ENCODE peak calls at places on chromosomes 16 and 17, in four cellular contexts. S is neural progenitor cell, T is prostate gland, Z is breast epithelium. C is an unnamed sample.
A peak's percentile ranks its signal among the peaks of the same experiment; 100 is the strongest.

GRCh38 chr17:28547623-28548416 is 4.6 kb downstream of the UNC119 start:
- DNase-seq in S (peak; percentile 85), T (peak; percentile 47), Z (peak; percentile 60), C (peak; percentile 82)

GRCh38 chr16:13519871-13520270 is 400.1 kb upstream of the ERCC4 start:
- DNase-seq in S (no peak), T (no peak), Z (no peak), C (peak; percentile 10)

GRCh38 chr17:75365931-75366275 is 39.6 kb downstream of the GRB2 start:
- DNase-seq in S (no peak), Z (no peak), T (no peak), C (no peak)

GRCh38 chr16:26983426-26983825 is 83.3 kb upstream of the C16orf82 start:
- DNase-seq in S (no peak), Z (no peak), T (no peak), C (no peak)

GRCh38 chr17:65467156-65467555 is 94.3 kb downstream of the AXIN2 start:
- DNase-seq in T (no peak), S (peak; percentile 49), Z (no peak), C (no peak)

GRCh38 chr16:73713301-73713700 is 583.3 kb upstream of the PSMD7 start:
- DNase-seq in S (no peak), T (no peak), Z (no peak), C (no peak)

GRCh38 chr17:45364531-45365390 is 47.9 kb upstream of the MAP3K14 start:
- DNase-seq in T (no peak), S (peak; percentile 66), Z (no peak), C (no peak)

GRCh38 chr16:67156146-67156844 is 3.4 kb downstream of the TRADD start:
- DNase-seq in Z (no peak), T (no peak), S (no peak), C (no peak)

GRCh38 chr17:72710834-72711233 is 381.7 kb downstream of the SLC39A11 start:
- DNase-seq in Z (no peak), T (no peak), S (no peak), C (no peak)

GRCh38 chr17:45431531-45432404 is 902 bp downstream of the ARHGAP27 start:
- DNase-seq in T (peak; percentile 91), S (peak; percentile 93), Z (peak; percentile 78), C (peak; percentile 76)

GRCh38 chr16:24009060-24009459 is 173.3 kb downstream of the PRKCB start:
- DNase-seq in S (no peak), T (no peak), Z (no peak), C (no peak)

GRCh38 chr16:12573730-12574383 is 229.8 kb downstream of the CPPED1 start:
- DNase-seq in T (peak; percentile 31), S (peak; percentile 70), Z (no peak), C (peak; percentile 54)

GRCh38 chr16:75550211-75550662 is 5.8 kb downstream of the TMEM231 start:
- DNase-seq in S (peak; percentile 69), Z (peak; percentile 74), T (peak; percentile 20), C (no peak)

GRCh38 chr16:31111881-31112466 is 3.8 kb downstream of the BCKDK start:
- DNase-seq in Z (no peak), T (no peak), S (no peak), C (no peak)

GRCh38 chr16:87713469-87714229 is 52.1 kb downstream of the KLHDC4 start:
- DNase-seq in T (no peak), S (no peak), Z (no peak), C (no peak)

GRCh38 chr17:12963505-12963904 is 54.3 kb downstream of the ELAC2 start:
- DNase-seq in S (no peak), T (no peak), Z (no peak), C (no peak)

GRCh38 chr17:78241277-78242023 is 10.0 kb downstream of the TMEM235 start:
- DNase-seq in T (no peak), S (no peak), Z (no peak), C (no peak)

GRCh38 chr16:72819345-72819744 is 228.6 kb downstream of the ZFHX3 start:
- DNase-seq in S (no peak), T (no peak), Z (no peak), C (no peak)

GRCh38 chr16:56637814-56638750 is at the start of gene MT1A:
- DNase-seq in Z (peak; percentile 40), T (peak; percentile 30), S (peak; percentile 80), C (peak; percentile 83)

GRCh38 chr17:68296217-68297140 is 5.2 kb downstream of the ARSG start:
- DNase-seq in Z (peak; percentile 69), S (no peak), T (peak; percentile 95), C (peak; percentile 30)

GRCh38 chr17:9235346-9235745 is 214.0 kb downstream of the NTN1 start:
- DNase-seq in T (no peak), Z (no peak), S (no peak), C (no peak)

GRCh38 chr17:78092794-78093324 is 35.7 kb downstream of the TMC6 start:
- DNase-seq in Z (no peak), S (no peak), T (no peak), C (no peak)

GRCh38 chr17:9677932-9678331 is 32.6 kb downstream of the USP43 start:
- DNase-seq in Z (no peak), S (no peak), T (no peak), C (no peak)

GRCh38 chr17:1611715-1612114 is 16.9 kb downstream of the SLC43A2 start:
- DNase-seq in S (no peak), T (no peak), Z (no peak), C (no peak)

GRCh38 chr16:66479661-66480264 is 52.7 kb downstream of the BEAN1 start:
- DNase-seq in T (no peak), S (no peak), Z (no peak), C (no peak)

GRCh38 chr16:24670623-24671454 is 58.6 kb upstream of the TNRC6A start:
- DNase-seq in Z (no peak), S (peak; percentile 67), T (no peak), C (peak; percentile 59)

GRCh38 chr16:56999409-57000270 is 10.3 kb downstream of the NLRC5 start:
- DNase-seq in S (no peak), Z (no peak), T (no peak), C (no peak)

GRCh38 chr16:86051376-86052114 is 152.6 kb downstream of the IRF8 start:
- DNase-seq in Z (no peak), T (no peak), S (no peak), C (no peak)

GRCh38 chr17:37361543-37361942 is 14.2 kb upstream of the C17orf78 start:
- DNase-seq in S (no peak), T (peak; percentile 65), Z (peak; percentile 37), C (no peak)

GRCh38 chr17:80797741-80798594 is 193.7 kb upstream of the CHMP6 start:
- DNase-seq in Z (no peak), T (no peak), S (no peak), C (no peak)

GRCh38 chr17:41308918-41309359 is at the start of gene KRTAP16-1:
- DNase-seq in Z (no peak), T (no peak), S (no peak), C (no peak)

GRCh38 chr16:81526199-81526598 is 81.6 kb downstream of the CMIP start:
- DNase-seq in T (no peak), S (no peak), Z (no peak), C (no peak)

GRCh38 chr17:77212081-77212832 is 71.5 kb downstream of the SEC14L1 start:
- DNase-seq in T (no peak), Z (no peak), S (no peak), C (no peak)

GRCh38 chr17:40360091-40360490 is 4.4 kb downstream of the GJD3 start:
- DNase-seq in Z (no peak), S (no peak), T (no peak), C (no peak)

GRCh38 chr16:86219655-86220445 is 290.5 kb upstream of the FOXF1 start:
- DNase-seq in Z (no peak), T (no peak), S (no peak), C (no peak)

GRCh38 chr17:46764709-46765401 is 53.6 kb downstream of the WNT3 start:
- DNase-seq in T (no peak), S (no peak), Z (peak; percentile 49), C (peak; percentile 73)

GRCh38 chr17:82815790-82816305 is 24.0 kb downstream of the ZNF750 start:
- DNase-seq in Z (no peak), S (no peak), T (peak; percentile 72), C (no peak)

GRCh38 chr17:82816358-82816757 is 23.5 kb downstream of the ZNF750 start:
- DNase-seq in T (no peak), S (no peak), Z (no peak), C (no peak)

GRCh38 chr17:82813299-82814051 is 26.3 kb downstream of the ZNF750 start:
- DNase-seq in T (no peak), S (no peak), Z (no peak), C (no peak)

GRCh38 chr17:82815354-82815753 is 24.5 kb downstream of the ZNF750 start:
- DNase-seq in S (no peak), Z (no peak), T (no peak), C (no peak)

DNA sequence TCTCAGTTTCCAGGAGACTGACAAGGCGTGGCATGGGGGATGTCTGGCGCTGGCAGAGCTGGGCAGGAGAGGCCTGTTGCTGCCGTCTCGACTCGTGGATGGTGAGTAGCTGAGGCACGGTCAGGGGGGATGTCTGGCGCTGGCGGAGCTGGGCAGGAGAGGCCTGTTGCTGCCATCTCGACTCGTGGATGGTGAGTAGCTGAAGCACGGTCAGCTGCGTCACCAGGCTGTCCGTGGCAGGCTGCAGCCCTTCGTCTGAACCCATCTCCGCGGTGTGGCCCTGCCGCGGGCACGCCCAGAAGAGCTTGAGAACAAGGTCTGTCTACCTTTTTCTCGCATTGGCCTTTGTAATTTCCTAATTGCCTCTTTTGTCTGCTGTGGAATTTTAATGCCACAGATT is 25.0 kb downstream of the ZNF750 start:
- DNase-seq in Z (no peak), T (no peak), S (no peak), C (no peak)
- H3K36me3 ChIP-seq in Z (no peaks in the 10 kb centered on the region), T (no peaks in the 10 kb centered on the region), S (peaks cover 3% of the 10 kb centered on the region), C (no peaks in the 10 kb centered on the region)

GRCh38 chr17:39244600-39245570 is 19.1 kb upstream of the STAC2 start:
- DNase-seq in Z (peak; percentile 84), S (peak; percentile 92), T (peak; percentile 86), C (peak; percentile 89)
- TF ChIP-seq CTCF in Z (peak; percentile 92), S (peak; percentile 97), T (peak; percentile 91), C (peak; percentile 94)

GRCh38 chr17:56599566-56599965 is 6.1 kb downstream of the NOG start:
- DNase-seq in S (no peak), Z (no peak), T (no peak), C (no peak)
- H3K36me3 ChIP-seq in S (no peaks in the 10 kb centered on the region), Z (no peaks in the 10 kb centered on the region), T (no peaks in the 10 kb centered on the region), C (no peaks in the 10 kb centered on the region)

GRCh38 chr16:4980691-4981090 is 22.6 kb downstream of the SEC14L5 start:
- DNase-seq in T (no peak), S (no peak), Z (no peak), C (no peak)

GRCh38 chr16:4979164-4979563 is 21.0 kb downstream of the SEC14L5 start:
- DNase-seq in S (no peak), Z (no peak), T (no peak), C (no peak)

GRCh38 chr16:4979736-4980660 is 21.9 kb downstream of the SEC14L5 start:
- DNase-seq in S (no peak), Z (no peak), T (no peak), C (no peak)

GRCh38 chr16:4982056-4982867 is 24.1 kb downstream of the SEC14L5 start:
- DNase-seq in Z (no peak), T (no peak), S (no peak), C (no peak)

GRCh38 chr16:4981473-4981872 is 23.3 kb downstream of the SEC14L5 start:
- DNase-seq in T (no peak), S (no peak), Z (no peak), C (no peak)
- TF ChIP-seq CTCF in T (no peak), S (no peak), Z (no peak), C (no peak)

GRCh38 chr16:10982430-10983174 is 38.2 kb downstream of the CLEC16A start:
- DNase-seq in S (no peak), T (no peak), Z (no peak), C (no peak)
- H3K36me3 ChIP-seq in S (no peaks in the 10 kb centered on the region), T (no peaks in the 10 kb centered on the region), Z (no peaks in the 10 kb centered on the region), C (no peaks in the 10 kb centered on the region)

C was measured in body of pancreas.